ENCODE peak calls at places on chromosomes 16 and 17, in six cellular contexts. One of them, this sample, is unnamed.

GRCh38 chr17:27635275-27635823 is 4.4 kb downstream of the LGALS9 start:
- DNase-seq in foreskin keratinocyte: no peak
- DNase-seq in left ventricle myocardium inferior: no peak
- DNase-seq in neural crest cell: no peak
- DNase-seq in HFF-Myc: no peak
- DNase-seq in stomach: no peak
- DNase-seq in this sample: peak; percentile 75

GRCh38 chr17:28317965-28318758 is 838 bp upstream of the TMEM97 start:
- DNase-seq in stomach: no peak
- DNase-seq in foreskin keratinocyte: no peak
- DNase-seq in left ventricle myocardium inferior: no peak
- DNase-seq in HFF-Myc: no peak
- DNase-seq in neural crest cell: peak; percentile 36
- DNase-seq in this sample: no peak

GRCh38 chr16:57838161-57838560 is 35.9 kb upstream of the KIFC3 start:
- DNase-seq in neural crest cell: no peak
- DNase-seq in stomach: no peak
- DNase-seq in HFF-Myc: no peak
- DNase-seq in foreskin keratinocyte: no peak
- DNase-seq in left ventricle myocardium inferior: no peak
- DNase-seq in this sample: no peak

GRCh38 chr17:43695968-43696865 is 34.5 kb upstream of the MEOX1 start:
- DNase-seq in neural crest cell: no peak
- DNase-seq in stomach: no peak
- DNase-seq in left ventricle myocardium inferior: peak; percentile 51
- DNase-seq in foreskin keratinocyte: no peak
- DNase-seq in HFF-Myc: no peak
- DNase-seq in this sample: no peak

GRCh38 chr16:14510939-14511797 is 118.9 kb downstream of the PARN start:
- DNase-seq in foreskin keratinocyte: peak; percentile 98
- DNase-seq in stomach: no peak
- DNase-seq in neural crest cell: no peak
- DNase-seq in left ventricle myocardium inferior: no peak
- DNase-seq in HFF-Myc: no peak
- DNase-seq in this sample: no peak

GRCh38 chr17:72656114-72656763 is 436.2 kb downstream of the SLC39A11 start:
- DNase-seq in stomach: no peak
- DNase-seq in HFF-Myc: no peak
- DNase-seq in left ventricle myocardium inferior: no peak
- DNase-seq in foreskin keratinocyte: no peak
- DNase-seq in neural crest cell: peak; percentile 15
- DNase-seq in this sample: no peak

GRCh38 chr17:20189979-20190378 is 180.8 kb downstream of the SPECC1 start:
- DNase-seq in stomach: no peak
- DNase-seq in left ventricle myocardium inferior: no peak
- DNase-seq in foreskin keratinocyte: no peak
- DNase-seq in neural crest cell: no peak
- DNase-seq in HFF-Myc: no peak
- DNase-seq in this sample: no peak

GRCh38 chr17:40026816-40027613 is 11.8 kb downstream of the CSF3 start:
- DNase-seq in HFF-Myc: peak; percentile 59
- DNase-seq in stomach: peak; percentile 86
- DNase-seq in left ventricle myocardium inferior: peak; percentile 79
- DNase-seq in neural crest cell: peak; percentile 74
- DNase-seq in foreskin keratinocyte: peak; percentile 46
- DNase-seq in this sample: peak; percentile 72

GRCh38 chr16:79618712-79619050 is 18.1 kb upstream of the MAF start:
- DNase-seq in neural crest cell: no peak
- DNase-seq in left ventricle myocardium inferior: no peak
- DNase-seq in foreskin keratinocyte: no peak
- DNase-seq in HFF-Myc: no peak
- DNase-seq in stomach: no peak
- DNase-seq in this sample: no peak

GRCh38 chr17:76404976-76405563 is 20.7 kb downstream of the SPHK1 start:
- DNase-seq in HFF-Myc: no peak
- DNase-seq in stomach: peak; percentile 32
- DNase-seq in left ventricle myocardium inferior: peak; percentile 64
- DNase-seq in foreskin keratinocyte: no peak
- DNase-seq in neural crest cell: no peak
- DNase-seq in this sample: no peak

GRCh38 chr16:57150682-57151330 is 35.0 kb downstream of the PSME3IP1 start:
- DNase-seq in stomach: peak; percentile 18
- DNase-seq in foreskin keratinocyte: no peak
- DNase-seq in HFF-Myc: no peak
- DNase-seq in neural crest cell: no peak
- DNase-seq in left ventricle myocardium inferior: no peak
- DNase-seq in this sample: no peak

GRCh38 chr16:85554114-85554790 is 58.9 kb upstream of the GSE1 start:
- DNase-seq in HFF-Myc: peak; percentile 77
- DNase-seq in left ventricle myocardium inferior: peak; percentile 67
- DNase-seq in stomach: peak; percentile 73
- DNase-seq in foreskin keratinocyte: peak; percentile 48
- DNase-seq in neural crest cell: no peak
- DNase-seq in this sample: peak; percentile 78

GRCh38 chr16:4618645-4619418 is 4.1 kb upstream of the UBALD1 start:
- DNase-seq in left ventricle myocardium inferior: no peak
- DNase-seq in HFF-Myc: no peak
- DNase-seq in stomach: no peak
- DNase-seq in neural crest cell: no peak
- DNase-seq in foreskin keratinocyte: no peak
- DNase-seq in this sample: no peak

GRCh38 chr16:53511403-53512280 is 8.6 kb upstream of the AKTIP start:
- DNase-seq in left ventricle myocardium inferior: no peak
- DNase-seq in neural crest cell: no peak
- DNase-seq in stomach: no peak
- DNase-seq in HFF-Myc: no peak
- DNase-seq in foreskin keratinocyte: no peak
- DNase-seq in this sample: no peak

GRCh38 chr16:16150878-16151152 is 72.5 kb downstream of the ABCC6 start:
- DNase-seq in left ventricle myocardium inferior: no peak
- DNase-seq in HFF-Myc: no peak
- DNase-seq in neural crest cell: no peak
- DNase-seq in stomach: no peak
- DNase-seq in foreskin keratinocyte: no peak
- DNase-seq in this sample: no peak

GRCh38 chr17:10067446-10068143 is 130.8 kb downstream of the GAS7 start:
- DNase-seq in left ventricle myocardium inferior: no peak
- DNase-seq in stomach: no peak
- DNase-seq in neural crest cell: no peak
- DNase-seq in HFF-Myc: no peak
- DNase-seq in foreskin keratinocyte: no peak
- DNase-seq in this sample: no peak

DNA sequence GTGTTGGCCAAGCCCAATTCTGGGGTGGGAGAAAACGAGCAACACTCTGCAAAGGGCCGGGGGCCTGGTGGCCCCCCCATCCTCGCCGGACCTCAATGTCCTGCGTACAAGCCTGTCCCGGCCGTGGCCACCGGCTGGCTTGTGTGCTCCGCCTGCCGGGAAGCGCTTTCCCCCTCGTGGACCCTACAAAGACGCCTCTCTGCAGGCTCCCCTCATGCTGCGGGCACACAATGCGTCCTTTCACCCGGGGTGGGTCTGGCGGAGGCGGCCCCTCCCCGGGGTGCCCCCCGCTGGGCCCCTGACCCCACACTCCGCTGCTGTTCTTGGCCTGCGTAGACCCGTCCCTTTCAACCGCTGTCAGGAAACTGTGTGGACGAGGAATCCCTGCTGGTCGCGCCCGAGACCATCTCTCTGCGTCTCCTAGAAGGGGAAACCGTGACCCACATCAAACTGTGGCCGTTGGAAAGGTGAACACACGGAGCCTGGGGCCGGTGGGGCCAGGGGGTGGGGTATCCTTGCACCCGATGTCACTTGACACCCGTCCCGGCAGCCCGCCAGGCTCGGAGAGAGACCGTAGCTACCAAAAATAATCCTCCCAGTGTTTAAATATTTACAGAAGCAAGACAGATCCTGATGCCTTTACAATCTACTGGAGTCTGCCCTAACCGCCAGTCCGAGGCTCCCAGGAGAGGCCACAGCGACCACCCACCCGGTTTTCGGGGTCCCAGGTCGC is 43.6 kb downstream of the TBC1D16 start:
- DNase-seq in neural crest cell: peak; percentile 40
- DNase-seq in HFF-Myc: no peak
- DNase-seq in left ventricle myocardium inferior: peak; percentile 57
- DNase-seq in foreskin keratinocyte: no peak
- DNase-seq in stomach: peak; percentile 50
- DNase-seq in this sample: no peak
- TF ChIP-seq CTCF in neural crest cell: peak; percentile 48
- TF ChIP-seq CTCF in HFF-Myc: no peak
- TF ChIP-seq CTCF in left ventricle myocardium inferior: peak; percentile 39
- TF ChIP-seq CTCF in foreskin keratinocyte: no peak
- TF ChIP-seq CTCF in stomach: no peak
- TF ChIP-seq CTCF in this sample: peak; percentile 52

DNA sequence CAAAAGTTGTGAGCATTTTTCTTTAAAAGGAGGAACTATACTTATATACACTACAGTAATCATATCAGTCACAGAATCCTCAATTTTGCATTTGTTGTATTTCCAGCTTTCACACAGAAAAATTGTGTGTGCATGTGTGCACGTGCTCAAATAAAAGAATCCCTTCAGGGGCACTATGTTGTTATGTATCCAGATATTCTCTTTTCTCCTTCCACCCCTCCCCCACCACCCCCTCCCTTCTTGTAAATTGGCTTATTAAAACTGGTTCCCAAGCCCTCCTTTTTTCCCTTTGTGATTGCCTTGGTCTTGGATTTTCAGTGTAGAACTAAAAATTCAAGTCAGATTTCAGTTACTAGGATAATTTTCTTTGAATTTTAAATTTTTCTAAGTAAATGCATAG is 86.4 kb downstream of the WNT3 start:
- DNase-seq in HFF-Myc: no peak
- DNase-seq in left ventricle myocardium inferior: no peak
- DNase-seq in stomach: no peak
- DNase-seq in neural crest cell: no peak
- DNase-seq in foreskin keratinocyte: no peak
- DNase-seq in this sample: no peak
- TF ChIP-seq CTCF in HFF-Myc: no peak
- TF ChIP-seq CTCF in left ventricle myocardium inferior: no peak
- TF ChIP-seq CTCF in stomach: no peak
- TF ChIP-seq CTCF in neural crest cell: no peak
- TF ChIP-seq CTCF in foreskin keratinocyte: no peak
- TF ChIP-seq CTCF in this sample: no peak

GRCh38 chr17:67221062-67221998 is 23.7 kb downstream of the HELZ start:
- DNase-seq in neural crest cell: no peak
- DNase-seq in HFF-Myc: no peak
- DNase-seq in foreskin keratinocyte: no peak
- DNase-seq in stomach: no peak
- DNase-seq in left ventricle myocardium inferior: no peak
- DNase-seq in this sample: no peak
- TF ChIP-seq CTCF in neural crest cell: peak; percentile 68
- TF ChIP-seq CTCF in HFF-Myc: no peak
- TF ChIP-seq CTCF in foreskin keratinocyte: peak; percentile 68
- TF ChIP-seq CTCF in stomach: peak; percentile 24
- TF ChIP-seq CTCF in left ventricle myocardium inferior: peak; percentile 73
- TF ChIP-seq CTCF in this sample: peak; percentile 64

GRCh38 chr16:29974291-29975133 is 844 bp downstream of the TAOK2 start:
- DNase-seq in foreskin keratinocyte: no peak
- DNase-seq in HFF-Myc: no peak
- DNase-seq in stomach: no peak
- DNase-seq in neural crest cell: no peak
- DNase-seq in left ventricle myocardium inferior: no peak
- DNase-seq in this sample: peak; percentile 60
- TF ChIP-seq CTCF in foreskin keratinocyte: peak; percentile 8
- TF ChIP-seq CTCF in HFF-Myc: no peak
- TF ChIP-seq CTCF in stomach: no peak
- TF ChIP-seq CTCF in neural crest cell: no peak
- TF ChIP-seq CTCF in left ventricle myocardium inferior: no peak
- TF ChIP-seq CTCF in this sample: no peak

DNA sequence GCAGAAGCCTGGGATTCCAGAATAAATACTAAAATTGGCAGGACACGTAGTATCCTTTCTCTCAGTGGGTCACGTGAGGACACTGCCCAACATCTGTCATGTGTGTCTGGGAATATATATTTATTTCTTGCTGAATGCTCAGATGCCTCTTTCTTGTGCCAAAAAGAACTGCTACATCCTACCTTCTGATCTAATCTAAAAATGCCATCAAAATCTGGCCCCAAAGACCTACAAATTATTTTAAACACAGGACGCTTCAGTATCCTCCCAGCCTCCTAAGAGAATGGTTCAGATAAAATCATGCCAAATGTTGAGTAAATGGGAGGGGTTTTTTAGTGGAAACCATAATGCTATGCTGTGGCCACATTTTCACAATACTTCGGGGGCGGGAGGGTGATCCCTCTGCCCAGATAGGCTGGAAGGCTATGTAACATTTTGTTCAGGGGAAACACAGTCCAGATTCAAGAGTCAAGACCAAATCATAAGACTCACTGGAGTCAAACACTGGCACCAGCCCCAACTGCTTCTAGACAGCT is 22.9 kb upstream of the CORO6 start:
- DNase-seq in stomach: peak; percentile 42
- DNase-seq in neural crest cell: no peak
- DNase-seq in HFF-Myc: no peak
- DNase-seq in foreskin keratinocyte: no peak
- DNase-seq in left ventricle myocardium inferior: peak; percentile 80
- DNase-seq in this sample: no peak
- TF ChIP-seq CTCF in stomach: no peak
- TF ChIP-seq CTCF in neural crest cell: no peak
- TF ChIP-seq CTCF in HFF-Myc: no peak
- TF ChIP-seq CTCF in foreskin keratinocyte: no peak
- TF ChIP-seq CTCF in left ventricle myocardium inferior: no peak
- TF ChIP-seq CTCF in this sample: no peak

GRCh38 chr17:8120520-8121443 is 2.5 kb upstream of the ALOXE3 start:
- DNase-seq in stomach: peak; percentile 66
- DNase-seq in HFF-Myc: no peak
- DNase-seq in neural crest cell: peak; percentile 64
- DNase-seq in left ventricle myocardium inferior: no peak
- DNase-seq in foreskin keratinocyte: peak; percentile 75
- DNase-seq in this sample: no peak
- TF ChIP-seq CTCF in stomach: peak; percentile 22
- TF ChIP-seq CTCF in HFF-Myc: peak; percentile 27
- TF ChIP-seq CTCF in neural crest cell: peak; percentile 57
- TF ChIP-seq CTCF in left ventricle myocardium inferior: peak; percentile 34
- TF ChIP-seq CTCF in foreskin keratinocyte: peak; percentile 56
- TF ChIP-seq CTCF in this sample: no peak

DNA sequence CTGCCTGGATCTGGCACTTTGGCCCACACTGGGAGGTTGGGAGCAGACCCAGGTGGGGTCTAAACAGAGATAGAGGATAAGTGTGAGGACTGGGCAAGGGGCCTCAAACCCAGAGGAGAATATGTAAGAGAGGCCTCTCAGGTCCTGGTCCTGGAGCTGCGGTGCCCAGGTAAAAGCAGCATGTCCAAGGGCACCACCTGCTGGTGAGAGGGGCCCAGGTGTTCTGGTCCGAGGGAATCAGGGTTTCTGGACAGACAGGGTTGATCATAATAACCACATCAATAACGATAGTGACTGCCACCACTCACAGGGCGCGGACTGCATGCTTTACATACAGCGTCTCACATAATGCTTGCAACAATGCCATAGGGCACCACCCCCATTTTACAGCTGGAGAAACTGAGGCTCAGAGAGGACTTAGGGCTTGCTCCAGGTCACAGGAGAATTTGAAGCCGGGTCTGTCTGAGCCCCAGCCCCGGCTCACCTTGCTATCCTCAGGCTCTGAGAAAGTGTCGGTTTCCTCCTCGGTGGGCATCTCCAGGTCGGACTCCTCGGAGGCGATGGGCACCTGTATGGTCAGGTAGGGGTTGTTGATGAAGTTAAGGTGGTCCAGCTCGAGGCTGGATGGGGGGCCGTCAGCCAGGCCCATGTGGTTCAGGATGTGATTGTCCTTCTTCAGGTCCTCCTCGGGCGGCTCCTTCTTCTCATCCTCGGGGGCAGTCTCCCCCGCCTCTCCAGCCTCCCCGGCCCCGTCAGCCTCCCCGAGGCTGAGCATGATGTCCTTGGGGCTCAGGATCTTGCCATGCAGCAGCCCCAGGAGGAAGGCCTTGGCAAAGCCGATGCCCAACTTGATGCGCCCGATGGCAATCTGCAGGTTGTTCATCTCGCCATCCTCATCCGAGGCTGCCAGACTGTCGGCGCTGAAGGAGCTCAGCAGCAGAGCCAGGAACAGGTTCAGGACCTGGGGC is 19.1 kb upstream of the CD79B start:
- DNase-seq in foreskin keratinocyte: no peak
- DNase-seq in neural crest cell: no peak
- DNase-seq in stomach: peak; percentile 71
- DNase-seq in HFF-Myc: no peak
- DNase-seq in left ventricle myocardium inferior: no peak
- DNase-seq in this sample: no peak
- TF ChIP-seq CTCF in foreskin keratinocyte: peak; percentile 73
- TF ChIP-seq CTCF in neural crest cell: peak; percentile 56
- TF ChIP-seq CTCF in stomach: peak; percentile 25
- TF ChIP-seq CTCF in HFF-Myc: peak; percentile 30
- TF ChIP-seq CTCF in left ventricle myocardium inferior: peak; percentile 28
- TF ChIP-seq CTCF in this sample: no peak